ENCODE peak calls at places on chromosomes 2 and 18, in ten cellular contexts. I, E, W, Y, C, U, V, N, P and S are unnamed samples.

GRCh38 chr2:25446122-25446521 is 104.4 kb upstream of the DNMT3A start:
- DNase-seq in V (no peak), I (no peak), E (no peak), C (no peak), Y (no peak), N (no peak), P (no peak), W (no peak), U (no peak), S (no peak)

GRCh38 chr2:218368621-218369153 is 12.0 kb downstream of the CATIP start:
- DNase-seq in C (no peak), Y (peak; percentile 55), U (no peak), I (no peak), P (no peak), W (no peak), E (no peak), V (peak; percentile 76), N (no peak), S (no peak)

GRCh38 chr2:195622966-195623365 is 34.1 kb upstream of the SLC39A10 start:
- DNase-seq in U (peak; percentile 12), W (no peak), I (no peak), N (peak; percentile 7), C (no peak), V (no peak), P (no peak), Y (no peak), E (no peak), S (peak; percentile 29)

GRCh38 chr18:54679318-54680149 is 88.5 kb downstream of the DYNAP start:
- DNase-seq in W (peak; percentile 91), Y (peak; percentile 15), P (peak; percentile 74), U (peak; percentile 83), N (peak; percentile 79), I (no peak), V (no peak), E (peak; percentile 18), C (peak; percentile 40), S (peak; percentile 82)

GRCh38 chr2:156589381-156590079 is 153.4 kb downstream of the GPD2 start:
- DNase-seq in E (peak; percentile 35), W (peak; percentile 76), U (peak; percentile 62), V (peak; percentile 15), Y (peak; percentile 42), P (peak; percentile 56), N (peak; percentile 60), C (peak; percentile 15), I (no peak), S (peak; percentile 51)

GRCh38 chr2:85539361-85540130 is 578 bp downstream of the MAT2A start:
- DNase-seq in C (peak; percentile 69), N (peak; percentile 61), Y (peak; percentile 75), E (peak; percentile 75), W (peak; percentile 67), P (peak; percentile 82), U (peak; percentile 61), V (peak; percentile 78), I (peak; percentile 58), S (peak; percentile 63)

GRCh38 chr2:26975656-26976055 is 5.2 kb downstream of the MAPRE3 start:
- DNase-seq in E (no peak), V (no peak), N (no peak), P (no peak), W (no peak), U (no peak), I (no peak), Y (no peak), C (no peak), S (no peak)

GRCh38 chr2:232898592-232899541 is 28.8 kb downstream of the SNORC start:
- DNase-seq in Y (no peak), V (no peak), I (no peak), P (no peak), W (peak; percentile 88), C (no peak), N (peak; percentile 61), E (no peak), U (peak; percentile 75), S (no peak)

GRCh38 chr2:99710720-99711612 is 221.1 kb upstream of the REV1 start:
- DNase-seq in P (no peak), C (no peak), Y (no peak), W (no peak), E (no peak), N (no peak), I (no peak), U (no peak), V (no peak), S (no peak)

GRCh38 chr2:98126061-98126460 is 39.1 kb downstream of the VWA3B start:
- DNase-seq in N (no peak), I (no peak), C (no peak), V (no peak), Y (no peak), W (no peak), P (no peak), U (peak; percentile 10), E (no peak), S (no peak)

GRCh38 chr2:161063074-161063945 is 96.9 kb upstream of the TANK start:
- DNase-seq in U (peak; percentile 86), P (peak; percentile 84), C (peak; percentile 48), Y (peak; percentile 63), E (peak; percentile 65), N (peak; percentile 89), I (peak; percentile 47), V (peak; percentile 79), W (peak; percentile 94), S (peak; percentile 86)

GRCh38 chr2:161061786-161062185 is 98.4 kb upstream of the TANK start:
- DNase-seq in Y (no peak), V (no peak), W (no peak), C (no peak), P (no peak), N (no peak), I (no peak), U (peak; percentile 16), E (no peak), S (no peak)

GRCh38 chr2:161067846-161068245 is 92.4 kb upstream of the TANK start:
- DNase-seq in W (no peak), E (no peak), I (no peak), V (no peak), U (no peak), Y (no peak), N (no peak), C (no peak), P (no peak), S (no peak)

GRCh38 chr2:161059388-161059787 is 100.8 kb upstream of the TANK start:
- DNase-seq in E (no peak), Y (no peak), V (no peak), C (no peak), N (no peak), U (no peak), W (no peak), P (no peak), I (no peak), S (no peak)

GRCh38 chr2:161063946-161064306 is 96.3 kb upstream of the TANK start:
- DNase-seq in Y (no peak), W (no peak), U (no peak), E (no peak), N (no peak), P (no peak), V (no peak), I (no peak), C (no peak), S (no peak)
- TF ChIP-seq CTCF in Y (no peak), W (no peak), U (no peak), E (no peak), N (no peak), P (peak; percentile 32), V (no peak), I (peak; percentile 65), C (no peak), S (no peak)

DNA sequence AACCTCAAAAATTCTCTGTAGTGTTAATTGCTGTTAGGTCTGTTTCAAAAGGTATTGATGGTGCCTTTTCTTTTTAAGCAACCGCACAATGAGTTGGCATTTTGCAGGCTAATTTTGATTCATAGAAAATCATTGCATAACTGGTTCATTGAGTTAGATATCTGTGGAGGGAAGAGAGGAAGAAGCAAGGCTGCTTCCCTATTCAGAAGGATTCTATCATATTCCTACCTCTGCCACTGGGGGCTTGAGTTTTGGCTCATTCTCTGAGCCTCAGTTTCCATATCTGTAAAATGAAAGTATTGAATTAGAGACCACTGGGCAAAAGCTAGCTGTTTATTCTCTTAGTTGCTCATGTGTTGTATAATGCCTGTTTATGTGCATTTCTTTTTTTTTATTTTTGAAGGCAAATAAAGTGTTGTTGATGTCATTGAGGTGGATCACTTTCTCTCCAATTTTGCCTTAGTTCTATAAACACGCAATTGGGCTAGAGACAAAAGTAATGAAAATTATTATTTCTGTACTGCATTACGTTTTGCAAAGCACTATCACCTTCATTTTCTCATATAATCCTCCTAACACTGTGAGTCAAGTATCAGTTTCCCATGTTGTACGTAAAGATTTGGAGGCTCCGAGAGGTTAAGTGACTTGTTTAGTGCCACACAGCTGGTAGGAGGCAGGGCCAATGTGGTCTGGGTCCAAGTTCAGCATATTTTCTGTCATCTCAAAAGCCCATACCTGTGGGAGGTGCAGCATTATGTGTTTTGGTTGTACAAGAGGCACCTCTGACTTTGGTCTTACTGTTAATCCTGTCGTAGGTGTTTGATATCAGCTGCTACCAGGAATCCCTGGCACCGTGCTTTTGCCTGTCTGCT is 5.9 kb downstream of the TRIB2 start:
- DNase-seq in E (no peak), U (no peak), V (no peak), I (no peak), P (no peak), N (no peak), W (no peak), C (no peak), Y (no peak), S (no peak)
- TF ChIP-seq CTCF in E (peak; percentile 41), U (peak; percentile 9), V (no peak), I (no peak), P (peak; percentile 28), N (no peak), W (peak; percentile 37), C (no peak), Y (no peak), S (no peak)

GRCh38 chr2:74474899-74475298 is 2.4 kb upstream of the MRPL53 start:
- DNase-seq in U (no peak), Y (no peak), P (no peak), W (no peak), E (no peak), C (no peak), I (no peak), N (no peak), V (no peak), S (no peak)
- TF ChIP-seq CTCF in U (peak; percentile 26), Y (no peak), P (peak; percentile 40), W (peak; percentile 28), E (peak; percentile 54), C (peak; percentile 43), I (no peak), N (peak; percentile 44), V (no peak), S (peak; percentile 18)

GRCh38 chr2:233976690-233977294 is 59.6 kb downstream of the TRPM8 start:
- DNase-seq in U (peak; percentile 76), W (peak; percentile 87), P (peak; percentile 67), V (no peak), C (peak; percentile 32), I (no peak), N (peak; percentile 57), Y (peak; percentile 49), E (peak; percentile 41), S (peak; percentile 75)
- TF ChIP-seq CTCF in U (peak; percentile 77), W (peak; percentile 47), P (peak; percentile 56), V (peak; percentile 37), C (no peak), I (peak; percentile 81), N (peak; percentile 4), Y (no peak), E (peak; percentile 72), S (peak; percentile 68)

GRCh38 chr2:223760838-223761502 is 76.4 kb downstream of the AP1S3 start:
- DNase-seq in U (peak; percentile 89), W (peak; percentile 65), E (peak; percentile 56), V (no peak), I (peak; percentile 2), C (peak; percentile 22), N (peak; percentile 84), P (no peak), Y (peak; percentile 27), S (peak; percentile 98)
- TF ChIP-seq CTCF in U (no peak), W (peak; percentile 5), E (peak; percentile 62), V (no peak), I (no peak), C (peak; percentile 22), N (no peak), P (peak; percentile 44), Y (no peak), S (peak; percentile 24)